ENCODE peak calls at places on chromosome 10, in seven cellular contexts. E is GM12891, J is K562, H is H1, Z is SK-N-SH, K is GM12878, Q is HepG2. Y is an unnamed sample.

GRCh38 chr10:3622845-3623621 is 162.0 kb downstream of the KLF6 start:
- DNase-seq in E (no peak), J (no peak), H (no peak), Z (no peak), K (peak), Q (no peak), Y (no peak)

GRCh38 chr10:100528885-100529472 is 692 bp downstream of the NDUFB8 start:
- DNase-seq in E (no peak), J (peak), H (no peak), Z (no peak), K (no peak), Q (no peak), Y (no peak)

GRCh38 chr10:76036410-76036940 is 605.1 kb downstream of the LRMDA start:
- DNase-seq in E (peak), J (peak), H (peak), Z (peak), K (no peak), Q (no peak), Y (peak)

GRCh38 chr10:104339469-104340098 is 1.3 kb upstream of the ITPRIP start:
- DNase-seq in E (no peak), J (peak), H (no peak), Z (no peak), K (no peak), Q (peak), Y (no peak)

GRCh38 chr10:35016009-35016408 is 74.1 kb downstream of the CUL2 start:
- DNase-seq in E (no peak), J (no peak), H (no peak), Z (no peak), K (no peak), Q (no peak), Y (no peak)

GRCh38 chr10:113666682-113667252 is 2.9 kb upstream of the NRAP start:
- DNase-seq in E (no peak), J (no peak), H (no peak), Z (no peak), K (no peak), Q (no peak), Y (no peak)

GRCh38 chr10:43203491-43204393 is 63.1 kb downstream of the RASGEF1A start:
- DNase-seq in E (peak), J (peak), H (no peak), Z (peak), K (no peak), Q (no peak), Y (peak)

GRCh38 chr10:77946084-77946483 is 19.5 kb upstream of the DLG5 start:
- DNase-seq in E (no peak), J (no peak), H (no peak), Z (no peak), K (no peak), Q (no peak), Y (no peak)

GRCh38 chr10:14688606-14689005 is 86.1 kb downstream of the FAM107B start:
- DNase-seq in E (no peak), J (no peak), H (no peak), Z (peak), K (no peak), Q (no peak), Y (no peak)

GRCh38 chr10:17188644-17189172 is 12.8 kb downstream of the TRDMT1 start:
- DNase-seq in E (no peak), J (no peak), H (no peak), Z (no peak), K (no peak), Q (no peak), Y (no peak)

GRCh38 chr10:22649977-22650376 is 64.4 kb downstream of the PIP4K2A start:
- DNase-seq in E (no peak), J (no peak), H (no peak), Z (no peak), K (no peak), Q (no peak), Y (no peak)

GRCh38 chr10:7239312-7239985 is 171.4 kb downstream of the SFMBT2 start:
- DNase-seq in E (no peak), J (no peak), H (no peak), Z (no peak), K (no peak), Q (no peak), Y (no peak)

GRCh38 chr10:89813546-89813945 is 112.2 kb downstream of the KIF20B start:
- DNase-seq in E (no peak), J (no peak), H (no peak), Z (no peak), K (no peak), Q (no peak), Y (no peak)

GRCh38 chr10:97422921-97423420 is 3.0 kb upstream of the PGAM1 start:
- DNase-seq in E (no peak), J (no peak), H (no peak), Z (no peak), K (no peak), Q (no peak), Y (no peak)

GRCh38 chr10:2915412-2915811 is 151.9 kb upstream of the PFKP start:
- DNase-seq in E (no peak), J (no peak), H (no peak), Z (no peak), K (no peak), Q (no peak), Y (no peak)

GRCh38 chr10:52466464-52466863 is 152.4 kb downstream of the DKK1 start:
- DNase-seq in E (no peak), J (no peak), H (no peak), Z (peak), K (no peak), Q (no peak), Y (no peak)

GRCh38 chr10:117134084-117135025 is 3.7 kb downstream of the VAX1 start:
- DNase-seq in E (no peak), J (no peak), H (no peak), Z (peak), K (no peak), Q (no peak), Y (no peak)

GRCh38 chr10:11153245-11153644 is 135.6 kb downstream of the CELF2 start:
- DNase-seq in E (no peak), J (no peak), H (no peak), Z (no peak), K (no peak), Q (no peak), Y (no peak)
- TF ChIP-seq TAF1 in E (no peak), J (no peak), H (no peak), Z (no peak), K (no peak), Q (no peak), Y (no peak)

GRCh38 chr10:106857213-106857612 is 307.3 kb downstream of the SORCS1 start:
- DNase-seq in E (no peak), J (no peak), H (no peak), Z (no peak), K (no peak), Q (no peak), Y (no peak)
- TF ChIP-seq TAF1 in E (no peak), J (no peak), H (no peak), Z (no peak), K (no peak), Q (no peak), Y (no peak)

GRCh38 chr10:24360286-24361127 is 151.6 kb downstream of the KIAA1217 start:
- DNase-seq in E (peak), J (peak), H (no peak), Z (peak), K (no peak), Q (peak), Y (no peak)
- TF ChIP-seq TAF1 in E (no peak), J (no peak), H (no peak), Z (no peak), K (no peak), Q (no peak), Y (no peak)

DNA sequence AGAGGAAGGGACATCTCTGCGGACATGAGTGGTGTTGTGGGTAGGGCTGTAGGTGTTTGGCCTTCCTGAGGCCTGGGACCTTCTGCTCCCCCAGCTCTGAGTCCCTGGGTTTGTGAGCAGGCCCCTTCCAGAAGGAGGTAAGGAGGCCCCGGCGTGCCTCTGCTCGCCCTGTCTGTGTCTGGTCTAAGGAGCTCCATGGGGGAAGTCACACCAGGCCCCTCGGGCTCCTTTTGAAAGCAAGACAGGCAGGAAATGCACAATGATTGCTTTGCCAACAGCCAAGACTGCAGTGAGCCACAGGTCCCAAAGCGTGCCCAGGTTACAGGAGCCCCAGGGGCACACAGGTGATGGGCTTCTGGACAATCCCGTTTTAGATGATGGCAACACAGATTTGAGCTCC is 89.5 kb downstream of the FAM53B start:
- DNase-seq in E (no peak), J (no peak), H (no peak), Z (no peak), K (no peak), Q (no peak), Y (no peak)
- TF ChIP-seq TAF1 in E (no peak), J (no peak), H (no peak), Z (no peak), K (no peak), Q (no peak), Y (no peak)

GRCh38 chr10:80540644-80541143 is 3.0 kb downstream of the SH2D4B start:
- DNase-seq in E (no peak), J (no peak), H (no peak), Z (no peak), K (peak), Q (no peak), Y (no peak)

GRCh38 chr10:80538481-80539185 is 931 bp downstream of the SH2D4B start:
- DNase-seq in E (no peak), J (no peak), H (no peak), Z (no peak), K (no peak), Q (no peak), Y (no peak)

GRCh38 chr10:80541144-80541750 is 3.5 kb downstream of the SH2D4B start:
- DNase-seq in E (no peak), J (no peak), H (no peak), Z (no peak), K (peak), Q (no peak), Y (no peak)

GRCh38 chr10:80539421-80539999 is 1.8 kb downstream of the SH2D4B start:
- DNase-seq in E (no peak), J (no peak), H (no peak), Z (no peak), K (no peak), Q (no peak), Y (no peak)

DNA sequence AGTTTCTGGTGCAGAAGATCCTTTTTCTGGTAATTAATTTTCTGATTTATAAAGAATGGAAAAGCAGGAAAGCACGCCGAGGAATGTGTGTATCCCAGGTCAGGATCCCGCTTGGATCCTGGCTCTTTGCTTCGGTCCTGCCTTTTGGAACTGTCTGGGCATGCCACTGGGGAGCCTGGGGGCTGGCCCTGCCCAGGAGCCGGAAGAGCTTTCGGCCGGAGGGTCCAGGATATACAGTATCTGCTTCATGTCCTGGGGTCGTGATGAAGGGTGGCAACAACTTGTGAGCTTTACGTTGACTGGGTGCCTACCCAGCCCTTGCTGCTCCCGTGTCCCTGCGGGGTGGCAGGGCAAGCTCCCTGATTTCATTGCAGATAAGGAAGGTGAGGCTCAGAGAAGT is 2.4 kb downstream of the SH2D4B start:
- DNase-seq in E (no peak), J (no peak), H (no peak), Z (no peak), K (no peak), Q (no peak), Y (no peak)
- TF ChIP-seq TAF1 in E (no peak), J (no peak), H (no peak), Z (no peak), K (no peak), Q (no peak), Y (no peak)

GRCh38 chr10:69385454-69386350 is 31.0 kb downstream of the TACR2 start:
- DNase-seq in E (no peak), J (no peak), H (no peak), Z (no peak), K (no peak), Q (peak), Y (no peak)
- TF ChIP-seq TAF1 in E (no peak), J (no peak), H (no peak), Z (no peak), K (no peak), Q (no peak), Y (no peak)

GRCh38 chr10:87092861-87093460 is 1.7 kb downstream of the GLUD1 start:
- DNase-seq in E (no peak), J (peak), H (no peak), Z (no peak), K (peak), Q (peak), Y (no peak)
- TF ChIP-seq TAF1 in E (no peak), J (no peak), H (peak), Z (no peak), K (no peak), Q (no peak), Y (no peak)